ENCODE peak calls at places on chromosome 13, in seven cellular contexts. N is cardiac muscle cell, Y is astrocyte, Q is tibial artery, B is IMR-90, X is left ventricle myocardium inferior, W is testis. A is an unnamed sample. For H3K4me1, the result is how much of the 10 kb centered on the place peaks cover.

GRCh38 chr13:20676213-20676612 is 27.3 kb upstream of the IL17D start:
- DNase-seq in Q (no peak), N (no peak), Y (no peak), W (no peak), X (no peak), B (no peak), A (no peak)

GRCh38 chr13:78147905-78148304 is 229.3 kb upstream of the EDNRB start:
- DNase-seq in B (peak), X (no peak), W (no peak), Q (no peak), Y (peak), N (no peak), A (no peak)

GRCh38 chr13:112885782-112886268 is 83.2 kb upstream of the MCF2L start:
- DNase-seq in B (peak), Q (peak), Y (peak), N (peak), W (peak), X (peak), A (no peak)

GRCh38 chr13:91185294-91185863 is 162.1 kb upstream of the MIR17HG start:
- DNase-seq in Q (no peak), B (peak), Y (peak), N (peak), W (no peak), X (no peak), A (peak)

GRCh38 chr13:60661514-60661913 is 264.5 kb downstream of the TDRD3 start:
- DNase-seq in N (no peak), B (no peak), W (no peak), Q (no peak), X (no peak), Y (no peak), A (peak)

GRCh38 chr13:102555914-102556553 is 40.8 kb upstream of the TPP2 start:
- DNase-seq in X (no peak), Y (peak), B (peak), Q (no peak), W (no peak), N (peak), A (peak)

GRCh38 chr13:26050568-26051230 is 1.1 kb downstream of the SHISA2 start:
- DNase-seq in W (peak), X (no peak), N (peak), B (no peak), Y (peak), Q (no peak), A (peak)

GRCh38 chr13:31908696-31909386 is 122.7 kb upstream of the FRY start:
- DNase-seq in X (no peak), N (no peak), Y (no peak), W (no peak), B (no peak), Q (no peak), A (no peak)

DNA sequence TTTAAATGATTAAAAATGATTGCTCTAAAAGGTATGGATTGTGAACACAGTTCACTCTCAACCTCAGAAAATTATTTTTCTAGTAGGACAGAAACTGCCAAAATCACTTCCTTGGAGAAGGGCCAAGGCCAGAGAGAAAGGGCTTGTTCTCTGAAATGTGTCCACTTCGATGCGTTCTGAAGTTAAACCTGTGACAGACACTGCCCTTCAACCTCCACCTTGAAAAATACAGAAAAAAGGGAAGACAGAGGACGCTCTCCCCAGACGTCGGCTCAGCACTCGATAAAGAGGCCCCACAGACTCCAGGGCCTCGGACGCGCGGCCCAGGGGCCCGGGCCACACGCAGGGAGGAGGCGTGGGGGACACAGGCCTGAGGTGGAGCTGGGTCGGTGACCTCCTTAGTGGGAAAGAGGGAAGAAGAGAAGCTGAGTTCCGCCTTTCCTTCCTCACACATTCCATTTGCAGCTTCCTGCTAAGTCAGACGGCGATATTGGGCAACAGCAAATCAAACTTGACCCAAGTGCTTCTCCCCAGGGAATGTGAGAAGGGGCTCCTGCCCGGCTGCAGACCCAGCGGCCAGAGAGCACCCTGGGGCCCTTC is 63.6 kb downstream of the RASA3 start:
- DNase-seq in X (no peak), Q (peak), Y (peak), B (peak), N (peak), W (no peak), A (no peak)
- H3K4me1 ChIP-seq in X (half or more), Q (under half), Y (half or more), B (under half), N (under half), W (under half), A (under half)

GRCh38 chr13:27199691-27200090 is 28.1 kb upstream of the USP12 start:
- DNase-seq in X (no peak), B (no peak), W (no peak), Q (no peak), N (no peak), Y (no peak), A (no peak)

GRCh38 chr13:27200413-27201066 is 28.9 kb upstream of the USP12 start:
- DNase-seq in W (no peak), X (no peak), B (no peak), N (no peak), Q (no peak), Y (peak), A (no peak)

GRCh38 chr13:27201661-27202060 is 30.1 kb upstream of the USP12 start:
- DNase-seq in X (no peak), Q (no peak), Y (no peak), N (no peak), W (no peak), B (peak), A (no peak)

GRCh38 chr13:27203186-27203585 is 31.6 kb upstream of the USP12 start:
- DNase-seq in B (no peak), X (no peak), W (no peak), Q (no peak), Y (no peak), N (no peak), A (no peak)

DNA sequence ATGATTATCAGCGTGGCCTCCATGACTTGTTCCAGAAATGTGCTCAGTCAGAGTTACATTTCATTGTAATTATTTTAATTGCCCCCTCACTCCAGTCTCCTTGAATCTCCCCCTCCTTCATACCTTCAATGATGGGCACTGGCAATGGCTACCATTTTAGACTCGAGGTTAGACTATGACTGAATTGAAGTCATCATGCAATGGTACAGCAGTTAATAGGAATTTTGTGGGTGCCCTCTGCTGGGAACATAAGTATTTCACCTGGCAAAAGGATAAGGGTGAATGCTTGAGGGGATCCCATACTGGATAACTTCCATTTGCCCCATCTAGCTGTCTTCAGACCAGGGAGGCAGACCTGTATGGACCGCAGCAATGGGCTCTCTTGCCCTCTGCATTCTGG is 32.2 kb upstream of the USP12 start:
- DNase-seq in N (no peak), W (no peak), X (no peak), Y (no peak), B (peak), Q (no peak), A (no peak)
- TF ChIP-seq CTCF in N (peak), W (no peak), X (peak), Y (no peak), B (peak), Q (peak), A (peak)

GRCh38 chr13:41019027-41019487 is at the start of gene ELF1:
- DNase-seq in Q (no peak), B (peak), Y (peak), N (no peak), W (peak), X (no peak), A (peak)
- H3K4me1 ChIP-seq in Q (under half), B (under half), Y (under half), N (under half), W (under half), X (half or more), A (under half)

GRCh38 chr13:52737451-52737850 is 2.2 kb downstream of the CNMD start:
- DNase-seq in X (no peak), B (no peak), Q (no peak), W (no peak), Y (no peak), N (no peak), A (no peak)

GRCh38 chr13:52736891-52737290 is 2.7 kb downstream of the CNMD start:
- DNase-seq in Q (no peak), X (no peak), B (no peak), Y (no peak), N (no peak), W (no peak), A (no peak)

GRCh38 chr13:52737900-52738299 is 1.7 kb downstream of the CNMD start:
- DNase-seq in X (no peak), Y (no peak), N (no peak), W (no peak), B (no peak), Q (no peak), A (no peak)

GRCh38 chr13:52739468-52740071 is at the start of gene CNMD:
- DNase-seq in Y (no peak), W (peak), B (no peak), X (no peak), Q (no peak), N (peak), A (no peak)

DNA sequence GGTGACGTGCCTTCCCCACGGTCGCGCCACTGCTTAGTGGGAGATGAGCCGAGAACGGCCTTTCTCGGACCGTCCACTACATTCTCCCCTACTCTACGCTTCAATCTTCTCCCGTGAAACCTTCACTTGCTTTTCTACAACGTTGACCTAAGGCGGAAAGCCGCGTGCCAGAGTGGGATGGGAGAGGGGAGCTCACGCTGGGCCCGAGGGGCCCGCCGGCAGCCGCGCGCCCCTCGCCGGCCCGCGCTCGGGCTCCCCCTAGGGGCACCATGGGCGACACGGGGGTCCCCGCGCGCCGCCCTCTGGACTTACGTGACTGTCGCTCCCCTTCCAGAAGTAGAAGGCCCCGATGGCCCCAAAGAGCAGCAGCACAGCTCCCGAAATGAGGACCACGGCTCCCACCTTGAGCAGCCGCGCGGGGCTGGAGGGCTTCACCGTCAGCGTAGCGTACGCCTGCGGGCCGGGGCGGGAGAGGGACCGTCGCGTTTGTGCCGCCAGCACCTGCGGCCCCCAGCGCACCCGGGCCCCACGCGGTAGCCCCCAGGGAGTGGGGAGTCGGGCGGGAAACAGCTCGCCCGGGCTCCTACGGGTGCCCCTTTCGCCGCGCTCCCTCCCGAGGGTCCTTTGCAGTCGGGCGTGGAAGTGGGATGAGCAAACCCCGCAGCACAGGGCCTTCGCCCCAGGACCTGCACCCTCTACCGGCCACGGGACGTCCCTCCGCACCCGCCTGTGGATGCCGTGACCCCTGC is 727 bp downstream of the CNMD start:
- DNase-seq in X (no peak), N (peak), Q (no peak), Y (no peak), W (peak), B (no peak), A (peak)
- TF ChIP-seq CTCF in X (peak), N (peak), Q (peak), Y (peak), W (peak), B (peak), A (peak)

GRCh38 chr13:76954568-76954967 is 6.3 kb downstream of the ACOD1 start:
- DNase-seq in N (peak), B (no peak), Q (no peak), X (no peak), Y (no peak), W (no peak), A (no peak)
- H3K4me1 ChIP-seq in N (under half), B (under half), Q (under half), X (under half), Y (under half), W (under half), A (under half)

DNA sequence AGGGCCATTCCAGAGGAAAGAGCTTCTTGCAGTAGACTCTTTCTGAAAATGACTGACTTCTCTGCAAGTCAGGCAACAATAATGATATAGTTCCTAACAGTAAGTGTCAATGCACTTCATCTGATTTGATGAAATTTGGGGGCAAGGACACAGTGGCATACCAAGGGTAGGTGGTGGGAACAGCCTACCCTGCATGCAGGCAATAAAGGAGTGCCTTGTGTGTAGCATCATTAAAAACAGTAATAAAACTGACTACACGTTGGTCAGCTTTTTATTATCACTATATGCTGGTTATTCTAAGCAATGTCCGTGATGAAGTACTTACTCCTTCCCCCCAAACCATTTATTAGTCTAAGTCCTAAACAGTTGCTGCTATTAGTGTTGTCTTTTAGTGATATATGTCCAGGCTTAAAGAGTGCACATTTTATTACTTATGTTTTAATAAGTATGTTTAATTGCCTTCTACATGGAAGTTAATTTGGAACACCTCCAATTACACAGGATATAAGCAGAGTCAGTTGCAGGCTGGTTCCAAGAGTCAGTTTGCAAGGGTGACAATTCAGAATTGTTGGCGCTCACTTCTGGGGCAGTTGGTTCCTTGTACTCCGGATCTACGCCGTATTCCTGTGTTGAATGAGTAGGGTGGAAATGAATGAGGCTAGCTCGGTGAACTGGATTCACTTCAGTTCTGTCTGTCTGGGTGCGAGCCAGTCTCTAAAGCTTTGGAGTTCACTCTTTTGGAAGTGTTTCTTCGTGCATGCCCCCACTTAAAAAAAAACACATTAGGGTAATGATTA is 84.0 kb downstream of the RGCC start:
- DNase-seq in Q (no peak), X (no peak), W (no peak), Y (no peak), N (no peak), B (no peak), A (no peak)
- TF ChIP-seq CTCF in Q (no peak), X (no peak), W (no peak), Y (no peak), N (no peak), B (no peak), A (no peak)

GRCh38 chr13:110397445-110397844 is 90.4 kb downstream of the COL4A2 start:
- DNase-seq in B (peak), N (no peak), Y (peak), W (no peak), Q (no peak), X (no peak), A (no peak)

GRCh38 chr13:110396476-110396875 is 89.4 kb downstream of the COL4A2 start:
- DNase-seq in Y (no peak), Q (no peak), X (no peak), N (no peak), W (no peak), B (no peak), A (no peak)

GRCh38 chr13:110394371-110394841 is 87.3 kb downstream of the COL4A2 start:
- DNase-seq in W (no peak), Q (no peak), X (no peak), B (peak), N (no peak), Y (peak), A (no peak)

GRCh38 chr13:110398564-110399507 is 91.8 kb downstream of the COL4A2 start:
- DNase-seq in B (peak), N (peak), W (no peak), Y (peak), X (no peak), Q (no peak), A (no peak)

GRCh38 chr13:110396913-110397379 is 89.9 kb downstream of the COL4A2 start:
- DNase-seq in W (peak), N (no peak), Q (peak), Y (peak), X (peak), B (peak), A (no peak)
- H3K4me1 ChIP-seq in W (under half), N (under half), Q (under half), Y (half or more), X (half or more), B (under half), A (under half)

DNA sequence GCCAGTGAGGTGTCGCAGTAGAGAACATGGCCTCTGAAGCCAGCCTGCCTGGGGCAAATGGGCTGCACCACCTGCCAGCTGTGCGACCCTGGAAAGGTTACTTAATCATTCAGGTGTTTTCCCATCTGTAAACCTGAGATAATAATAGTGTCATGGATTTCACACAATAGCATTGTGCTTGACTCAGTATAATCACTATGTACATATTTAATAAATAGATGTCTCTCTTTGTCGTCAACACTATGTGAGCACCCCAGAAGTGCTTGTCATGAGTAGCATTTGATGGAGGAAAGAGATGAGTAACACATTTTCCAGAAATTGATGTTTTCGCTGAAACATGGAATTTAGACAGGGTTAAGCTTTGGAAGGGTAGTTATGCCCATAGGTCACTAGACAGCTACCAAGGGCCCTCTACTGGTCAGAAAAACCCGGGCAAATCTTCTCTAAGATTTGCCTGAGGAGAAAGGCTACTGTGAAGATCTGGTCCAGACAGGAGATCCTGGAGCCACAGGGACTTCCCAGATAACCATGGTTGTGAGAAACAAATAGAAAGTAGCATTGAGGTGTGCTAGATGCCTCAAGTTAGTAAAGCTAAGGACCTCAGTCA is 9.5 kb upstream of the MBNL2 start:
- DNase-seq in B (peak), W (peak), N (no peak), Q (no peak), X (no peak), Y (no peak), A (peak)
- TF ChIP-seq CTCF in B (peak), W (peak), N (peak), Q (peak), X (peak), Y (peak), A (peak)

DNA sequence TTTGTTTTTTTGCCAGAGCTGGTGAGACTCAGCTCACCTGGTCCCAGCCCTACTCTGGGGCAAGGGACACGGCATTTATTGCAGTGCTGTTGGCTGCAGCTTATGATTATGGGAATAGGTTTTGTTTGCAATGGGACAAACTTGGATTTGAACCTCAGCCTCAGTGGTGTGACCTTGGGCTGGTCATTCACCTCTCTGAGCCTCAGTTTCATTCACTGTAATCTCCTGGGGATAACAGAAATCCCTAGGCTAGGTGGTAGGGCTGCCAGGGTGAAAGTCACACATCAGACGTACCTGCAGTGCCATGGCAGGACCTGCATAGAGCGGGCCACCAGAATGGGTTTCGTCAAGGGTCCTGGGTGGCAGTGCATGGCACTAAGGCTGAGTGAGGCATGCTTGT is 73.7 kb upstream of the MEDAG start:
- DNase-seq in N (no peak), Y (no peak), X (no peak), Q (no peak), B (no peak), W (no peak), A (no peak)
- H3K4me1 ChIP-seq in N (under half), Y (under half), X (under half), Q (under half), B (under half), W (under half), A (under half)

GRCh38 chr13:34420975-34421719 is 520.9 kb upstream of the NBEA start:
- DNase-seq in Y (no peak), W (no peak), B (no peak), X (no peak), Q (no peak), N (no peak), A (no peak)
- TF ChIP-seq CTCF in Y (no peak), W (no peak), B (no peak), X (no peak), Q (no peak), N (peak), A (peak)

A was measured in A673.